ENCODE peak calls at places on chromosomes 16 and 17, in ten cellular contexts. One of them, this sample, is unnamed.

GRCh38 chr16:74944466-74944865 is 40.5 kb downstream of the WDR59 start:
- DNase-seq in activated naive CD4-positive, alpha-beta T cell treated with anti-CD3 and anti-CD28 coated beads, Interleukin-2, amount 50 U/mL, for 72 hours: no peak
- DNase-seq in HS-27A: no peak
- DNase-seq in HTR-8/SVneo: no peak
- DNase-seq in GM13976: no peak
- DNase-seq in ACHN: no peak
- DNase-seq in GF-D8: no peak
- DNase-seq in substantia nigra: no peak
- DNase-seq in pancreas: no peak
- DNase-seq in GM04504: no peak
- DNase-seq in this sample: no peak

GRCh38 chr16:11128211-11129123 is 127.5 kb downstream of the SOCS1 start:
- DNase-seq in GM04504: peak
- DNase-seq in ACHN: no peak
- DNase-seq in activated naive CD4-positive, alpha-beta T cell treated with anti-CD3 and anti-CD28 coated beads, Interleukin-2, amount 50 U/mL, for 72 hours: no peak
- DNase-seq in pancreas: no peak
- DNase-seq in HTR-8/SVneo: no peak
- DNase-seq in GF-D8: peak
- DNase-seq in GM13976: no peak
- DNase-seq in substantia nigra: no peak
- DNase-seq in HS-27A: no peak
- DNase-seq in this sample: no peak

GRCh38 chr17:65514082-65514481 is 47.4 kb downstream of the AXIN2 start:
- DNase-seq in HTR-8/SVneo: no peak
- DNase-seq in activated naive CD4-positive, alpha-beta T cell treated with anti-CD3 and anti-CD28 coated beads, Interleukin-2, amount 50 U/mL, for 72 hours: no peak
- DNase-seq in substantia nigra: no peak
- DNase-seq in ACHN: no peak
- DNase-seq in pancreas: no peak
- DNase-seq in GM04504: peak
- DNase-seq in GM13976: no peak
- DNase-seq in HS-27A: no peak
- DNase-seq in GF-D8: no peak
- DNase-seq in this sample: no peak

GRCh38 chr16:24139282-24139681 is 116.9 kb upstream of the CACNG3 start:
- DNase-seq in ACHN: no peak
- DNase-seq in GM04504: no peak
- DNase-seq in pancreas: no peak
- DNase-seq in GF-D8: no peak
- DNase-seq in HTR-8/SVneo: no peak
- DNase-seq in HS-27A: no peak
- DNase-seq in substantia nigra: no peak
- DNase-seq in activated naive CD4-positive, alpha-beta T cell treated with anti-CD3 and anti-CD28 coated beads, Interleukin-2, amount 50 U/mL, for 72 hours: no peak
- DNase-seq in GM13976: no peak
- DNase-seq in this sample: no peak

GRCh38 chr17:82216301-82217119 is 3.9 kb upstream of the CCDC57 start:
- DNase-seq in GM13976: peak
- DNase-seq in activated naive CD4-positive, alpha-beta T cell treated with anti-CD3 and anti-CD28 coated beads, Interleukin-2, amount 50 U/mL, for 72 hours: no peak
- DNase-seq in HS-27A: peak
- DNase-seq in pancreas: peak
- DNase-seq in ACHN: peak
- DNase-seq in substantia nigra: peak
- DNase-seq in HTR-8/SVneo: no peak
- DNase-seq in GF-D8: peak
- DNase-seq in GM04504: peak
- DNase-seq in this sample: peak

GRCh38 chr17:9522074-9522473 is 53.5 kb downstream of the STX8 start:
- DNase-seq in ACHN: peak
- DNase-seq in HS-27A: peak
- DNase-seq in substantia nigra: no peak
- DNase-seq in GM04504: no peak
- DNase-seq in pancreas: no peak
- DNase-seq in activated naive CD4-positive, alpha-beta T cell treated with anti-CD3 and anti-CD28 coated beads, Interleukin-2, amount 50 U/mL, for 72 hours: no peak
- DNase-seq in GF-D8: no peak
- DNase-seq in HTR-8/SVneo: peak
- DNase-seq in GM13976: peak
- DNase-seq in this sample: peak

GRCh38 chr17:48678141-48678971 is 44.0 kb downstream of the PRAC1 start:
- DNase-seq in activated naive CD4-positive, alpha-beta T cell treated with anti-CD3 and anti-CD28 coated beads, Interleukin-2, amount 50 U/mL, for 72 hours: peak
- DNase-seq in GF-D8: no peak
- DNase-seq in GM04504: peak
- DNase-seq in GM13976: peak
- DNase-seq in ACHN: peak
- DNase-seq in pancreas: peak
- DNase-seq in substantia nigra: peak
- DNase-seq in HS-27A: no peak
- DNase-seq in HTR-8/SVneo: peak
- DNase-seq in this sample: peak

GRCh38 chr16:1105888-1106620 is 10.0 kb upstream of the C1QTNF8 start:
- DNase-seq in HS-27A: no peak
- DNase-seq in substantia nigra: peak
- DNase-seq in pancreas: peak
- DNase-seq in activated naive CD4-positive, alpha-beta T cell treated with anti-CD3 and anti-CD28 coated beads, Interleukin-2, amount 50 U/mL, for 72 hours: no peak
- DNase-seq in ACHN: peak
- DNase-seq in GM04504: peak
- DNase-seq in HTR-8/SVneo: peak
- DNase-seq in GM13976: peak
- DNase-seq in GF-D8: no peak
- DNase-seq in this sample: peak

GRCh38 chr17:2402517-2402916 is 1.7 kb upstream of the MNT start:
- DNase-seq in activated naive CD4-positive, alpha-beta T cell treated with anti-CD3 and anti-CD28 coated beads, Interleukin-2, amount 50 U/mL, for 72 hours: no peak
- DNase-seq in GM04504: no peak
- DNase-seq in GM13976: no peak
- DNase-seq in substantia nigra: no peak
- DNase-seq in ACHN: no peak
- DNase-seq in HTR-8/SVneo: no peak
- DNase-seq in HS-27A: no peak
- DNase-seq in GF-D8: no peak
- DNase-seq in pancreas: no peak
- DNase-seq in this sample: no peak

GRCh38 chr17:77376795-77377751 is 236.3 kb downstream of the SEC14L1 start:
- DNase-seq in ACHN: no peak
- DNase-seq in activated naive CD4-positive, alpha-beta T cell treated with anti-CD3 and anti-CD28 coated beads, Interleukin-2, amount 50 U/mL, for 72 hours: no peak
- DNase-seq in HTR-8/SVneo: no peak
- DNase-seq in HS-27A: no peak
- DNase-seq in GM04504: no peak
- DNase-seq in pancreas: peak
- DNase-seq in substantia nigra: no peak
- DNase-seq in GF-D8: no peak
- DNase-seq in GM13976: no peak
- DNase-seq in this sample: no peak

GRCh38 chr17:27559996-27560481 is 70.9 kb upstream of the LGALS9 start:
- DNase-seq in GM04504: peak
- DNase-seq in GM13976: no peak
- DNase-seq in activated naive CD4-positive, alpha-beta T cell treated with anti-CD3 and anti-CD28 coated beads, Interleukin-2, amount 50 U/mL, for 72 hours: no peak
- DNase-seq in substantia nigra: no peak
- DNase-seq in HS-27A: no peak
- DNase-seq in HTR-8/SVneo: peak
- DNase-seq in pancreas: no peak
- DNase-seq in GF-D8: peak
- DNase-seq in ACHN: peak
- DNase-seq in this sample: no peak

GRCh38 chr16:85750021-85750826 is 672 bp downstream of the C16orf74 start:
- DNase-seq in GM13976: peak
- DNase-seq in HS-27A: no peak
- DNase-seq in activated naive CD4-positive, alpha-beta T cell treated with anti-CD3 and anti-CD28 coated beads, Interleukin-2, amount 50 U/mL, for 72 hours: no peak
- DNase-seq in substantia nigra: no peak
- DNase-seq in GF-D8: peak
- DNase-seq in GM04504: no peak
- DNase-seq in HTR-8/SVneo: peak
- DNase-seq in pancreas: peak
- DNase-seq in ACHN: peak
- DNase-seq in this sample: no peak

GRCh38 chr17:57954421-57955182 is 610 bp downstream of the CUEDC1 start:
- DNase-seq in pancreas: peak
- DNase-seq in HS-27A: no peak
- DNase-seq in substantia nigra: peak
- DNase-seq in GM13976: no peak
- DNase-seq in HTR-8/SVneo: peak
- DNase-seq in activated naive CD4-positive, alpha-beta T cell treated with anti-CD3 and anti-CD28 coated beads, Interleukin-2, amount 50 U/mL, for 72 hours: no peak
- DNase-seq in GM04504: no peak
- DNase-seq in ACHN: peak
- DNase-seq in GF-D8: no peak
- DNase-seq in this sample: peak

GRCh38 chr16:48503779-48504178 is 106.2 kb downstream of the N4BP1 start:
- DNase-seq in pancreas: peak
- DNase-seq in GF-D8: no peak
- DNase-seq in HTR-8/SVneo: no peak
- DNase-seq in activated naive CD4-positive, alpha-beta T cell treated with anti-CD3 and anti-CD28 coated beads, Interleukin-2, amount 50 U/mL, for 72 hours: no peak
- DNase-seq in GM13976: no peak
- DNase-seq in ACHN: no peak
- DNase-seq in HS-27A: no peak
- DNase-seq in substantia nigra: no peak
- DNase-seq in GM04504: peak
- DNase-seq in this sample: no peak

GRCh38 chr17:58303981-58304734 is 23.4 kb upstream of the MPO start:
- DNase-seq in pancreas: no peak
- DNase-seq in HTR-8/SVneo: peak
- DNase-seq in GM04504: no peak
- DNase-seq in HS-27A: peak
- DNase-seq in ACHN: peak
- DNase-seq in GM13976: peak
- DNase-seq in activated naive CD4-positive, alpha-beta T cell treated with anti-CD3 and anti-CD28 coated beads, Interleukin-2, amount 50 U/mL, for 72 hours: peak
- DNase-seq in substantia nigra: no peak
- DNase-seq in GF-D8: peak
- DNase-seq in this sample: peak

This sample was measured in H54.